ENCODE peak calls at places on chromosomes 4 and X, in eight cellular contexts. Y, V, N, S, X, F, Z and T are unnamed samples.
A peak's percentile ranks its signal among the peaks of the same experiment; 100 is the strongest.

GRCh38 chr4:39697740-39698423 is at the start of gene UBE2K:
- DNase-seq in Y (peak; percentile 72), V (peak; percentile 85), N (peak; percentile 96), S (peak; percentile 84), X (peak; percentile 91), F (peak; percentile 86), Z (peak; percentile 88), T (peak; percentile 87)

GRCh38 chr4:78078101-78078500 is 21.0 kb downstream of the FRAS1 start:
- DNase-seq in Y (no peak), V (no peak), N (no peak), S (no peak), X (no peak), F (no peak), Z (no peak), T (no peak)

GRCh38 chr4:33184684-33185083 is 2464.5 kb downstream of the PCDH7 start:
- DNase-seq in Y (no peak), V (no peak), N (no peak), S (no peak), X (no peak), F (peak; percentile 3), Z (no peak), T (no peak)

GRCh38 chr4:6777636-6778281 is 4.8 kb upstream of the KIAA0232 start:
- DNase-seq in Y (no peak), V (no peak), N (peak; percentile 52), S (no peak), X (no peak), F (no peak), Z (peak; percentile 52), T (no peak)

GRCh38 chr4:35950442-35950841 is 293.9 kb downstream of the ARAP2 start:
- DNase-seq in Y (no peak), V (no peak), N (no peak), S (no peak), X (no peak), F (no peak), Z (no peak), T (no peak)

GRCh38 chrX:138885886-138886285 is 174.4 kb upstream of the FGF13 start:
- DNase-seq in Y (peak; percentile 9), V (no peak), N (no peak), S (no peak), X (no peak), F (peak; percentile 52), Z (no peak), T (no peak)

GRCh38 chr4:74109116-74109791 is 10.3 kb upstream of the CXCL2 start:
- DNase-seq in Y (no peak), V (no peak), N (no peak), S (no peak), X (peak; percentile 41), F (peak; percentile 94), Z (no peak), T (peak; percentile 56)

GRCh38 chr4:102781570-102781969 is 20.8 kb upstream of the MANBA start:
- DNase-seq in Y (no peak), V (no peak), N (no peak), S (no peak), X (no peak), F (no peak), Z (no peak), T (no peak)

GRCh38 chr4:56772134-56772533 is 49.4 kb downstream of the SPINK2 start:
- DNase-seq in Y (no peak), V (no peak), N (no peak), S (no peak), X (no peak), F (no peak), Z (no peak), T (no peak)

GRCh38 chr4:82989567-82990429 is 20.8 kb downstream of the LIN54 start:
- DNase-seq in Y (no peak), V (no peak), N (no peak), S (no peak), X (no peak), F (peak; percentile 41), Z (peak; percentile 11), T (no peak)

GRCh38 chrX:39827959-39828358 is 269.8 kb downstream of the BCOR start:
- DNase-seq in Y (no peak), V (no peak), N (peak; percentile 91), S (no peak), X (no peak), F (no peak), Z (no peak), T (no peak)

GRCh38 chrX:110415440-110416167 is 57.0 kb downstream of the RTL9 start:
- DNase-seq in Y (no peak), V (no peak), N (no peak), S (no peak), X (no peak), F (peak; percentile 65), Z (no peak), T (no peak)

GRCh38 chr4:38151870-38152269 is 191.7 kb downstream of the PTTG2 start:
- DNase-seq in Y (no peak), V (no peak), N (no peak), S (no peak), X (no peak), F (peak; percentile 25), Z (no peak), T (no peak)

GRCh38 chrX:19678941-19679340 is 163.6 kb upstream of the MAP3K15 start:
- DNase-seq in Y (no peak), V (no peak), N (no peak), S (no peak), X (no peak), F (no peak), Z (no peak), T (no peak)

GRCh38 chrX:149371984-149372383 is 133.1 kb downstream of the IDS start:
- DNase-seq in Y (no peak), V (no peak), N (no peak), S (no peak), X (no peak), F (no peak), Z (no peak), T (no peak)